ENCODE peak calls at places on chromosomes 13 and 19, in seven cellular contexts. M, D, X, H, Y, N and G are unnamed samples.

GRCh38 chr13:93723316-93723715 is 496.7 kb downstream of the GPC6 start:
- DNase-seq in M (no peak), D (no peak), X (no peak), H (no peak), Y (no peak), N (peak), G (no peak)

GRCh38 chr19:47203254-47203653 is 27.7 kb downstream of the BBC3 start:
- DNase-seq in M (no peak), D (no peak), X (no peak), H (no peak), Y (no peak), N (no peak), G (no peak)

GRCh38 chr13:29936051-29936813 is 85.8 kb upstream of the UBL3 start:
- DNase-seq in M (peak), D (peak), X (no peak), H (no peak), Y (no peak), N (no peak), G (no peak)

GRCh38 chr19:17097593-17098126 is 22.1 kb downstream of the MYO9B start:
- DNase-seq in M (peak), D (no peak), X (no peak), H (no peak), Y (peak), N (no peak), G (no peak)

GRCh38 chr19:52428937-52429336 is at the start of gene ZNF534:
- DNase-seq in M (no peak), D (no peak), X (no peak), H (no peak), Y (no peak), N (no peak), G (no peak)

GRCh38 chr19:18756896-18757295 is 34.2 kb downstream of the COMP start:
- DNase-seq in M (no peak), D (no peak), X (no peak), H (no peak), Y (no peak), N (peak), G (no peak)

GRCh38 chr19:13493516-13494310 is 12.6 kb downstream of the CACNA1A start:
- DNase-seq in M (no peak), D (no peak), X (no peak), H (no peak), Y (no peak), N (no peak), G (no peak)

GRCh38 chr13:109647046-109647445 is 139.3 kb downstream of the IRS2 start:
- DNase-seq in M (no peak), D (no peak), X (no peak), H (no peak), Y (peak), N (no peak), G (no peak)

GRCh38 chr13:77509221-77509620 is 26.3 kb upstream of the SCEL start:
- DNase-seq in M (no peak), D (no peak), X (no peak), H (no peak), Y (peak), N (no peak), G (no peak)

GRCh38 chr13:43769552-43769951 is 17.2 kb downstream of the ENOX1 start:
- DNase-seq in M (no peak), D (no peak), X (no peak), H (no peak), Y (no peak), N (no peak), G (no peak)

GRCh38 chr13:110289661-110290060 is 17.3 kb downstream of the COL4A1 start:
- DNase-seq in M (no peak), D (no peak), X (no peak), H (peak), Y (no peak), N (no peak), G (no peak)

GRCh38 chr13:20974981-20975585 is 72.5 kb upstream of the XPO4 start:
- DNase-seq in M (no peak), D (no peak), X (no peak), H (peak), Y (no peak), N (no peak), G (no peak)

GRCh38 chr13:20972731-20973130 is 70.2 kb upstream of the XPO4 start:
- DNase-seq in M (no peak), D (no peak), X (no peak), H (no peak), Y (no peak), N (no peak), G (no peak)

GRCh38 chr13:20969182-20969581 is 66.6 kb upstream of the XPO4 start:
- DNase-seq in M (no peak), D (no peak), X (no peak), H (no peak), Y (no peak), N (no peak), G (no peak)

GRCh38 chr13:20977394-20977793 is 74.8 kb upstream of the XPO4 start:
- DNase-seq in M (no peak), D (no peak), X (no peak), H (no peak), Y (no peak), N (no peak), G (no peak)

DNA sequence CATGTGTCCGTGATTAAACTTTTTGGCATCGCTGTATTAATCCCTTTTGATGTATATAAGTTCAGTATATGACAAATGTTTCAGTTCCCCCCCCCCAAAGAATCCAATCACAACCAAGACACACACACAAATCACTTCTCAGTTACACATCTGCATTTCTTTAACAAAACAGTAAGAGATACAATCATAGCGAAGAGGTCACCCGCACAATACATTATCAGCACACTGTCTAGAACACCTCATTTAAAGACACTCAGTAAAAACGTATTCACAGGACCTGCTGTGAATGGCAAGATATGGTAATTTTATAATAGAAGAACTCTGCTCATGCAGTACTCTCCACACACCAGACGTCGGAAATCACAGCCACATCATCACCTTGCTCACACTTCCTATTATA is 71.3 kb upstream of the XPO4 start:
- DNase-seq in M (no peak), D (no peak), X (no peak), H (no peak), Y (no peak), N (no peak), G (no peak)
- TF ChIP-seq CTCF in M (no peak), D (no peak), X (no peak), H (no peak), Y (no peak), N (no peak), G (no peak)

GRCh38 chr19:55599468-55600335 is at the start of the genes FIZ1 and ZNF524:
- DNase-seq in M (peak), D (peak), X (peak), H (peak), Y (peak), N (peak), G (peak)

GRCh38 chr19:55597493-55597892 is 1.8 kb downstream of the FIZ1 start:
- DNase-seq in M (no peak), D (no peak), X (no peak), H (no peak), Y (no peak), N (no peak), G (peak)

GRCh38 chr19:55598719-55599467 is 424 bp downstream of the FIZ1 start:
- DNase-seq in M (peak), D (peak), X (peak), H (peak), Y (peak), N (peak), G (peak)

GRCh38 chr19:55596304-55596703 is 3.0 kb downstream of the FIZ1 start:
- DNase-seq in M (no peak), D (no peak), X (no peak), H (no peak), Y (no peak), N (no peak), G (no peak)

GRCh38 chr19:55598034-55598433 is 1.3 kb downstream of the FIZ1 start:
- DNase-seq in M (no peak), D (no peak), X (no peak), H (no peak), Y (no peak), N (no peak), G (no peak)
- H3K4me3 ChIP-seq in M (no peak), D (no peak), X (no peak), H (no peak), Y (no peak), N (no peak), G (no peak)

DNA sequence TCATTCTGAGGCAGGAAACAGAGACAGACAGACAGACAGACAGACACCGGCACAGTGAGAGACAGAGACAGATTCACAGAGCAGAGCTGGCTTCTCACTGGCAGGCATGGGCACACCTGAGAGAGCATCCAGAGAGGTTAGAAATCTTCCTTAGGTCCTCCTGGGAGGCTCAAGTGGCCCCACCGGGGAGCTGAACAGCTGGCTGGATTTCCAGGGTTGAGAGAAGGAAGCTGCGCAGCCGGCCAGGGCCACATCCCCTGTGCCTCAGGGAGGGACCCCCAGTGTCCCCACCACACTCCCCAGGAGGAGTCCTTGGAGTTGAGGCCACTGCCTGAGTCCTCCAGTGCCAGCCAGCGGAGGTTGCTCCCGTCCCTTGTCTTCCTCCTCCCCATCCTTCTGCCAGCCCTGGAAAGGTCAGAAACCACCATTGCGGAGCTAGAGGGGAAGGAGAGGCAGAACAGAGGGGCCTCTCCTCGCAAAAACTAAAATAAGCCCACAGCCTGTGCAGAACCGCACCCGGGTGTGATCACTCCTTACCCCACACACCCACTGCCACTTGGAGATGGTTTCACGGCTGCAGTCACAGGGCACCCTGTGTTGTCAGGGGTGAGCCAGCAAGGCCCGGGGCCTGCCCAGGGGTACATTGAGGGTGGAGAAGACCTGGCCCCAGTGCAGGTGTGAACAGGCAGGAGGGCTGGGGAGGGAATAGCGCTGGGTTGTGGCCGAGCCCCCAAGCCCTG is 4.2 kb downstream of the FFAR3 start:
- DNase-seq in M (no peak), D (no peak), X (no peak), H (no peak), Y (no peak), N (no peak), G (no peak)
- TF ChIP-seq CTCF in M (no peak), D (no peak), X (no peak), H (no peak), Y (no peak), N (no peak), G (no peak)

GRCh38 chr19:4587527-4587926 is 28.0 kb upstream of the SEMA6B start:
- DNase-seq in M (no peak), D (no peak), X (no peak), H (no peak), Y (no peak), N (no peak), G (no peak)

GRCh38 chr19:4591296-4591695 is 31.8 kb upstream of the SEMA6B start:
- DNase-seq in M (no peak), D (no peak), X (no peak), H (no peak), Y (no peak), N (no peak), G (no peak)

GRCh38 chr19:4589579-4590410 is 30.3 kb upstream of the SEMA6B start:
- DNase-seq in M (no peak), D (no peak), X (no peak), H (no peak), Y (no peak), N (peak), G (no peak)

GRCh38 chr19:4592445-4592844 is 33.0 kb upstream of the SEMA6B start:
- DNase-seq in M (no peak), D (no peak), X (no peak), H (no peak), Y (no peak), N (no peak), G (no peak)

DNA sequence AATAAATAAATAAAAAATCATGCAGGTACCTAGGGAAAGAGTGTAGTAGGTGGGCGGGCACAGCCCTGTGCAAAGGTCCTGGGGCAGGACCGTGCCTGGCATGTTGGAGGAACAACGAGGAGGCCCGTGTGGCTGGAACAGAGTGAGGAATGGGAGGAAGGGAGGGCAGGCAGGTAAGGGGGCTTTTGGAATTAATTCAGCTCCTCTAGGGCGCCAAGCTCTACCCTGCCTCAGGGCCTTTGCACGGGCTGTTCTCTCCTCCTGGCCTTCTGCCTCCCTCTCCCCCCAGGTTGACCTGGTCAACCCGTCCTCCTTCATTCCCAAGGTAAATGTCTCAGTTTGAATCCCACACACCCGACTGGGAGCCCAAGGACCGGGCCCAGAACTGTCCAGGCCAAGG is 31.1 kb upstream of the SEMA6B start:
- DNase-seq in M (no peak), D (no peak), X (no peak), H (no peak), Y (no peak), N (no peak), G (no peak)
- H3K4me3 ChIP-seq in M (no peak), D (no peak), X (no peak), H (no peak), Y (no peak), N (no peak), G (no peak)

GRCh38 chr13:111344471-111345191 is 24.2 kb downstream of the TEX29 start:
- DNase-seq in M (peak), D (no peak), X (no peak), H (no peak), Y (peak), N (no peak), G (no peak)
- TF ChIP-seq CTCF in M (no peak), D (no peak), X (no peak), H (no peak), Y (peak), N (peak), G (no peak)